ENCODE peak calls at places on chromosomes 5 and 9, in ten cellular contexts. Q is H1, J is cardiac fibroblast, R is astrocyte of the spinal cord, H is bronchial epithelial cell, F is hepatocyte, P is fibroblast of lung, Y is pancreas, D is AG09309, S is psoas muscle. U is an unnamed sample.

GRCh38 chr5:160464466-160464797 is 42.8 kb downstream of the PTTG1 start:
- DNase-seq in J (no peak), R (no peak), D (no peak), H (no peak), P (no peak), Q (no peak), S (no peak), F (no peak), Y (no peak), U (no peak)

GRCh38 chr5:158700231-158700996 is 399.3 kb downstream of the EBF1 start:
- DNase-seq in H (no peak), F (no peak), R (no peak), J (peak; percentile 63), P (no peak), S (no peak), D (no peak), Q (no peak), Y (no peak), U (no peak)

GRCh38 chr9:93575706-93576295 is 583 bp upstream of the PHF2 start:
- DNase-seq in R (peak; percentile 36), D (no peak), H (no peak), Y (peak; percentile 56), S (peak; percentile 63), F (peak; percentile 64), Q (no peak), J (peak; percentile 39), P (peak; percentile 36), U (no peak)

GRCh38 chr5:55855509-55855908 is 4.4 kb downstream of the IL31RA start:
- DNase-seq in D (no peak), F (no peak), Q (no peak), H (no peak), J (peak; percentile 24), Y (no peak), P (peak; percentile 17), S (no peak), R (peak; percentile 8), U (no peak)

GRCh38 chr9:76161546-76161945 is 232.7 kb downstream of the RFK start:
- DNase-seq in P (peak; percentile 86), S (peak; percentile 17), D (peak; percentile 56), R (peak; percentile 74), J (peak; percentile 82), Y (no peak), F (peak; percentile 66), Q (no peak), H (no peak), U (no peak)

GRCh38 chr9:89515416-89515815 is 17.5 kb upstream of the SEMA4D start:
- DNase-seq in Q (no peak), H (no peak), J (no peak), R (no peak), D (no peak), F (no peak), S (no peak), P (no peak), Y (no peak), U (peak; percentile 60)

GRCh38 chr9:20289416-20289815 is 332.9 kb downstream of the MLLT3 start:
- DNase-seq in H (no peak), F (no peak), Q (no peak), D (no peak), S (no peak), P (no peak), R (no peak), Y (no peak), J (no peak), U (no peak)

GRCh38 chr5:173973614-173973969 is 15.4 kb upstream of the C5orf47 start:
- DNase-seq in D (no peak), J (no peak), Q (no peak), R (no peak), S (no peak), H (peak; percentile 5), Y (peak; percentile 64), P (peak; percentile 7), F (peak; percentile 81), U (no peak)

GRCh38 chr5:61228691-61229280 is 66.5 kb upstream of the SMIM15 start:
- DNase-seq in F (no peak), S (no peak), Q (no peak), Y (no peak), R (peak; percentile 68), P (peak; percentile 82), D (no peak), J (no peak), H (peak; percentile 84), U (no peak)

GRCh38 chr5:40505031-40505430 is 174.7 kb upstream of the PTGER4 start:
- DNase-seq in H (no peak), Y (no peak), R (no peak), S (no peak), F (no peak), P (no peak), Q (no peak), J (no peak), D (no peak), U (no peak)

GRCh38 chr9:124011460-124012301 is at the start of gene LHX2:
- DNase-seq in S (peak; percentile 51), F (peak; percentile 81), D (peak; percentile 71), Q (peak; percentile 88), Y (no peak), R (peak; percentile 55), J (peak; percentile 85), H (peak; percentile 21), P (peak; percentile 85), U (peak; percentile 89)

GRCh38 chr5:90410178-90410762 is 714 bp upstream of the CETN3 start:
- DNase-seq in D (no peak), S (no peak), Y (no peak), J (peak; percentile 12), Q (no peak), F (peak; percentile 8), P (no peak), H (no peak), R (no peak), U (no peak)

GRCh38 chr9:137241490-137242328 is 622 bp downstream of the TUBB4B start:
- DNase-seq in J (peak; percentile 44), S (peak; percentile 79), F (peak; percentile 79), D (no peak), P (peak; percentile 37), Y (peak; percentile 84), H (peak; percentile 39), R (peak; percentile 33), Q (no peak), U (no peak)

GRCh38 chr5:1793966-1794895 is 5.4 kb downstream of the MRPL36 start:
- DNase-seq in R (peak; percentile 85), Q (no peak), S (no peak), D (peak; percentile 31), J (peak; percentile 73), P (peak; percentile 96), F (no peak), Y (no peak), H (peak; percentile 34), U (peak; percentile 61)

GRCh38 chr5:177315411-177315810 is 3.7 kb upstream of the MXD3 start:
- DNase-seq in Y (no peak), H (no peak), F (no peak), D (no peak), J (no peak), S (no peak), R (no peak), P (no peak), Q (no peak), U (no peak)

GRCh38 chr5:53311661-53312060 is 168.8 kb upstream of the FST start:
- DNase-seq in Y (no peak), Q (no peak), S (no peak), R (no peak), F (no peak), D (no peak), H (no peak), J (no peak), P (peak; percentile 17), U (no peak)

GRCh38 chr5:143641957-143642356 is 170.0 kb upstream of the HMHB1 start:
- DNase-seq in J (no peak), S (no peak), R (no peak), D (no peak), Y (no peak), Q (no peak), F (no peak), H (no peak), P (no peak), U (no peak)

GRCh38 chr9:34984049-34984448 is 5.5 kb upstream of the DNAJB5 start:
- DNase-seq in P (peak; percentile 30), R (peak; percentile 40), Y (no peak), H (no peak), J (peak; percentile 49), Q (no peak), F (peak; percentile 80), D (no peak), S (no peak), U (no peak)

GRCh38 chr9:121577201-121577600 is 74.2 kb upstream of the DAB2IP start:
- DNase-seq in H (no peak), S (no peak), R (no peak), P (no peak), Q (no peak), F (no peak), J (no peak), Y (no peak), D (no peak), U (no peak)

GRCh38 chr5:31819926-31820516 is 181.1 kb downstream of the PDZD2 start:
- DNase-seq in R (no peak), Y (no peak), H (no peak), S (no peak), D (no peak), Q (no peak), F (no peak), J (no peak), P (peak; percentile 1), U (no peak)

GRCh38 chr9:111601237-111602018 is 2.0 kb upstream of the PTGR1 start:
- DNase-seq in Y (no peak), S (no peak), F (peak; percentile 57), H (peak; percentile 82), P (peak; percentile 45), D (no peak), J (peak; percentile 70), Q (no peak), R (no peak), U (no peak)

GRCh38 chr9:676780-677458 is 164.6 kb upstream of the DMRT1 start:
- DNase-seq in S (no peak), P (peak; percentile 45), D (no peak), R (no peak), Q (no peak), F (no peak), J (no peak), Y (no peak), H (peak; percentile 88), U (no peak)
- H3K4me3 ChIP-seq in S (peak overlapping the region; percentile 61), P (peak overlapping the region; percentile 3), D (no peak overlapping the region), R (no peak overlapping the region), Q (no peak overlapping the region), F (no peak overlapping the region), J (peak overlapping the region; percentile 22), Y (no peak overlapping the region), H (no peak overlapping the region), U (no peak overlapping the region)

GRCh38 chr5:38830521-38831051 is 15.2 kb upstream of the OSMR start:
- DNase-seq in R (no peak), F (no peak), S (no peak), H (peak; percentile 96), J (peak; percentile 43), Y (no peak), D (no peak), Q (no peak), P (peak; percentile 51), U (no peak)
- TF ChIP-seq CTCF in R (no peak), F (no peak), S (no peak), H (peak; percentile 8), J (no peak), Y (no peak), D (no peak), Q (no peak), P (no peak), U (no peak)

GRCh38 chr5:171419663-171420428 is 399 bp downstream of the FGF18 start:
- DNase-seq in R (peak; percentile 9), S (no peak), Y (peak; percentile 38), D (no peak), Q (no peak), H (no peak), P (peak; percentile 50), F (peak; percentile 69), J (peak; percentile 32), U (no peak)
- H3K4me3 ChIP-seq in R (peak overlapping the region; percentile 25), S (peak overlapping the region; percentile 62), Y (peak overlapping the region; percentile 35), D (peak overlapping the region; percentile 2), Q (peak overlapping the region; percentile 35), H (no peak overlapping the region), P (no peak overlapping the region), F (peak overlapping the region; percentile 18), J (peak overlapping the region; percentile 30), U (peak overlapping the region; percentile 65)

GRCh38 chr5:180803181-180804128 is 849 bp upstream of the MGAT1 start:
- DNase-seq in P (no peak), S (peak; percentile 72), Y (peak; percentile 81), D (no peak), Q (no peak), J (peak; percentile 32), H (peak; percentile 80), R (peak; percentile 43), F (peak; percentile 58), U (no peak)
- TF ChIP-seq CTCF in P (peak; percentile 11), S (no peak), Y (no peak), D (no peak), Q (peak; percentile 18), J (no peak), H (peak; percentile 14), R (peak; percentile 13), F (peak; percentile 11), U (peak; percentile 16)

U was measured in retinal pigment epithelial cell.